ENCODE peak calls at places on chromosomes 3 and 15, in five cellular contexts. T, E, N, J and S are unnamed samples.

GRCh38 chr3:184805351-184806038 is 6.5 kb upstream of the VPS8 start:
- DNase-seq in E (peak), N (no peak), T (no peak), J (no peak), S (no peak)

GRCh38 chr3:58093573-58094195 is 85.5 kb downstream of the FLNB start:
- DNase-seq in J (no peak), N (peak), E (no peak), T (no peak), S (no peak)

GRCh38 chr15:58332676-58333400 is 99.0 kb upstream of the LIPC start:
- DNase-seq in N (no peak), T (no peak), E (no peak), J (peak), S (peak)

GRCh38 chr3:169664034-169664820 is 715 bp upstream of the MECOM start:
- DNase-seq in E (no peak), T (no peak), N (no peak), J (no peak), S (no peak)

GRCh38 chr3:189001559-189001958 is 170.2 kb upstream of the TPRG1 start:
- DNase-seq in N (peak), T (no peak), J (peak), E (no peak), S (peak)

GRCh38 chr3:128395500-128396125 is 71.1 kb downstream of the DNAJB8 start:
- DNase-seq in J (peak), T (no peak), E (peak), N (no peak), S (peak)

GRCh38 chr3:83063457-83063856 is 1302.0 kb upstream of the GBE1 start:
- DNase-seq in N (no peak), J (no peak), T (no peak), E (no peak), S (no peak)

GRCh38 chr15:96392380-96393208 is 62.1 kb downstream of the NR2F2 start:
- DNase-seq in J (no peak), T (no peak), N (no peak), E (no peak), S (no peak)

GRCh38 chr15:42120285-42120684 is 25.9 kb upstream of the PLA2G4D start:
- DNase-seq in T (no peak), N (no peak), E (no peak), J (no peak), S (no peak)

GRCh38 chr15:26097216-26097615 is 234.1 kb upstream of the ATP10A start:
- DNase-seq in T (no peak), J (no peak), E (no peak), N (no peak), S (no peak)

GRCh38 chr3:4865714-4866113 is 113.5 kb upstream of the BHLHE40 start:
- DNase-seq in J (no peak), T (no peak), N (no peak), E (no peak), S (no peak)

GRCh38 chr3:131221731-131222130 is 159.8 kb upstream of the NUDT16 start:
- DNase-seq in T (no peak), N (peak), E (no peak), J (peak), S (peak)

GRCh38 chr3:50512131-50512530 is 8.7 kb upstream of the CACNA2D2 start:
- DNase-seq in T (no peak), E (no peak), J (no peak), N (no peak), S (no peak)

GRCh38 chr15:86915811-86916331 is 836.2 kb downstream of the AGBL1 start:
- DNase-seq in J (peak), T (no peak), E (peak), N (peak), S (peak)

GRCh38 chr3:32454111-32454510 is 48.5 kb downstream of the CMTM6 start:
- DNase-seq in J (no peak), E (no peak), N (no peak), T (no peak), S (no peak)

GRCh38 chr15:76905855-76906254 is 715 bp upstream of the SCAPER start:
- DNase-seq in T (no peak), E (no peak), N (no peak), J (no peak), S (peak)

GRCh38 chr3:57446318-57446841 is 97.8 kb downstream of the DNAH12 start:
- DNase-seq in E (no peak), J (peak), T (no peak), N (no peak), S (peak)

GRCh38 chr15:77841376-77841775 is 208.7 kb upstream of the LINGO1 start:
- DNase-seq in N (no peak), T (no peak), J (no peak), E (no peak), S (no peak)

GRCh38 chr15:71003314-71003713 is 110.7 kb downstream of the LRRC49 start:
- DNase-seq in N (peak), J (peak), E (no peak), T (no peak), S (peak)